ENCODE peak calls at places on chromosomes 2 and 18, in nine cellular contexts. M, W, V, H, Y, D, K, G and E are unnamed samples.

GRCh38 chr2:67462741-67463496 is 65.8 kb downstream of the ETAA1 start:
- DNase-seq in M (no peak), W (peak; percentile 42), V (no peak), H (no peak), Y (no peak), D (no peak), K (no peak), G (no peak), E (no peak)

GRCh38 chr2:73268831-73269685 is 15.2 kb downstream of the FBXO41 start:
- DNase-seq in M (no peak), W (no peak), V (no peak), H (no peak), Y (peak; percentile 79), D (peak; percentile 36), K (no peak), G (peak; percentile 50), E (no peak)

GRCh38 chr2:62410015-62410453 is 96.0 kb downstream of the TMEM17 start:
- DNase-seq in M (no peak), W (no peak), V (no peak), H (no peak), Y (peak; percentile 57), D (peak; percentile 20), K (no peak), G (no peak), E (no peak)

GRCh38 chr2:8684421-8684884 is 2.6 kb downstream of the ID2 start:
- DNase-seq in M (peak; percentile 46), W (no peak), V (no peak), H (no peak), Y (peak; percentile 54), D (peak; percentile 61), K (no peak), G (no peak), E (no peak)

GRCh38 chr2:11505652-11506610 is 27.9 kb upstream of the GREB1 start:
- DNase-seq in M (no peak), W (no peak), V (no peak), H (peak; percentile 32), Y (no peak), D (no peak), K (no peak), G (peak; percentile 50), E (peak; percentile 14)

GRCh38 chr2:75064691-75065396 is 106.4 kb downstream of the POLE4 start:
- DNase-seq in M (no peak), W (peak; percentile 51), V (no peak), H (peak; percentile 20), Y (peak; percentile 64), D (peak; percentile 59), K (peak; percentile 54), G (peak; percentile 24), E (peak; percentile 12)

GRCh38 chr18:62812242-62812641 is 96.9 kb downstream of the PHLPP1 start:
- DNase-seq in M (no peak), W (no peak), V (no peak), H (no peak), Y (no peak), D (no peak), K (peak; percentile 81), G (no peak), E (no peak)

GRCh38 chr18:905307-905947 is 756 bp downstream of the ADCYAP1 start:
- DNase-seq in M (no peak), W (no peak), V (no peak), H (no peak), Y (peak; percentile 45), D (peak; percentile 35), K (no peak), G (no peak), E (no peak)

GRCh38 chr2:158734442-158734841 is 60.7 kb upstream of the DAPL1 start:
- DNase-seq in M (no peak), W (no peak), V (no peak), H (no peak), Y (no peak), D (no peak), K (no peak), G (no peak), E (no peak)

GRCh38 chr18:35953688-35954087 is 18.8 kb upstream of the RMP24 start:
- DNase-seq in M (no peak), W (no peak), V (no peak), H (no peak), Y (no peak), D (no peak), K (no peak), G (no peak), E (no peak)

GRCh38 chr18:12722731-12723130 is 19.9 kb downstream of the PSMG2 start:
- DNase-seq in M (no peak), W (no peak), V (no peak), H (no peak), Y (no peak), D (no peak), K (no peak), G (no peak), E (no peak)

GRCh38 chr18:6326566-6326965 is 88.1 kb downstream of the L3MBTL4 start:
- DNase-seq in M (no peak), W (no peak), V (no peak), H (no peak), Y (no peak), D (no peak), K (no peak), G (no peak), E (no peak)

GRCh38 chr2:155377178-155377780 is 678.8 kb downstream of the KCNJ3 start:
- DNase-seq in M (no peak), W (peak; percentile 50), V (peak; percentile 1), H (no peak), Y (peak; percentile 37), D (peak; percentile 15), K (peak; percentile 32), G (no peak), E (no peak)

GRCh38 chr2:211367252-211367651 is 810.9 kb downstream of the CPS1 start:
- DNase-seq in M (no peak), W (no peak), V (no peak), H (no peak), Y (no peak), D (no peak), K (no peak), G (no peak), E (peak; percentile 12)

GRCh38 chr2:169050476-169051240 is 18.7 kb upstream of the DHRS9 start:
- DNase-seq in M (no peak), W (peak; percentile 45), V (no peak), H (no peak), Y (no peak), D (no peak), K (no peak), G (no peak), E (no peak)

GRCh38 chr2:169047253-169048250 is 16.4 kb upstream of the ABCB11 start:
- DNase-seq in M (no peak), W (no peak), V (no peak), H (no peak), Y (no peak), D (no peak), K (no peak), G (no peak), E (no peak)

GRCh38 chr2:169046440-169047151 is 15.5 kb upstream of the ABCB11 start:
- DNase-seq in M (no peak), W (no peak), V (no peak), H (no peak), Y (no peak), D (no peak), K (no peak), G (no peak), E (no peak)

GRCh38 chr2:169049142-169049541 is 18.0 kb upstream of the ABCB11 start:
- DNase-seq in M (no peak), W (no peak), V (no peak), H (no peak), Y (no peak), D (no peak), K (no peak), G (no peak), E (no peak)
- H3K4me3 ChIP-seq in M (no peak overlapping the region), W (no peak overlapping the region), V (no peak overlapping the region), H (no peak overlapping the region), Y (no peak overlapping the region), D (no peak overlapping the region), K (no peak overlapping the region), G (no peak overlapping the region), E (no peak overlapping the region)

GRCh38 chr2:53515435-53516332 is 251.9 kb upstream of the CHAC2 start:
- DNase-seq in M (no peak), W (peak; percentile 1), V (no peak), H (no peak), Y (peak; percentile 39), D (peak; percentile 29), K (no peak), G (no peak), E (no peak)
- TF ChIP-seq CTCF in M (no peak), W (no peak), V (peak; percentile 40), H (no peak), Y (peak; percentile 38), D (no peak), K (no peak), G (no peak), E (no peak)

DNA sequence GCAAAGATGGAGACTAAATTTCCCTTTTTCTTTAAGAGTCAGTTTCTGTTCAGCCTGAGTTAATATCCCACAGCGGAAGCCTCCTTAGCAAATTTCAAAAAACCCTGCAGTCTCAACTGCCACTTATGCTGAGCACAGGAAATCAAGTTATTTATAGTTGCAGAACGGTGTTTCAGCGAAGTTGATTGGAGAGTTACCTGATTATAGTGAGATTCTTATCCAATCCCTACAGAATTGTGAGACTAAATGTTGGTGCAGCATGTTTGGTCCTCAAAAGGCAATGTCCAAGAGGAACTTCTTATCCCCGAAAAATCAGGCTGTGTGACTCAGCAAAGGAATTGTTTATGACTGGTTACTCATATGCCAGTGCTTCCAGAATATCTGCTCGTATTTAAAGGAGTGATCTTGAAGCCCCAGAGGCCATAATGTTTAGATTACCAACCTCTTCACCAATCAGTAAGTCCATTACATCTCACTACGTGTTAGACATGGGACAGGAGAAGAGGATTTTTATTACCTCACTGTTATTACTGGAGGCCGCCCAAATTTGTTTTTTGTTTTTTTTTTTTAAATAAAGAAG is 67.9 kb downstream of the LRRFIP1 start:
- DNase-seq in M (no peak), W (peak; percentile 98), V (peak; percentile 76), H (no peak), Y (no peak), D (no peak), K (peak; percentile 96), G (peak; percentile 12), E (peak; percentile 70)
- H3K4me3 ChIP-seq in M (no peak overlapping the region), W (no peak overlapping the region), V (no peak overlapping the region), H (no peak overlapping the region), Y (no peak overlapping the region), D (no peak overlapping the region), K (no peak overlapping the region), G (no peak overlapping the region), E (no peak overlapping the region)

DNA sequence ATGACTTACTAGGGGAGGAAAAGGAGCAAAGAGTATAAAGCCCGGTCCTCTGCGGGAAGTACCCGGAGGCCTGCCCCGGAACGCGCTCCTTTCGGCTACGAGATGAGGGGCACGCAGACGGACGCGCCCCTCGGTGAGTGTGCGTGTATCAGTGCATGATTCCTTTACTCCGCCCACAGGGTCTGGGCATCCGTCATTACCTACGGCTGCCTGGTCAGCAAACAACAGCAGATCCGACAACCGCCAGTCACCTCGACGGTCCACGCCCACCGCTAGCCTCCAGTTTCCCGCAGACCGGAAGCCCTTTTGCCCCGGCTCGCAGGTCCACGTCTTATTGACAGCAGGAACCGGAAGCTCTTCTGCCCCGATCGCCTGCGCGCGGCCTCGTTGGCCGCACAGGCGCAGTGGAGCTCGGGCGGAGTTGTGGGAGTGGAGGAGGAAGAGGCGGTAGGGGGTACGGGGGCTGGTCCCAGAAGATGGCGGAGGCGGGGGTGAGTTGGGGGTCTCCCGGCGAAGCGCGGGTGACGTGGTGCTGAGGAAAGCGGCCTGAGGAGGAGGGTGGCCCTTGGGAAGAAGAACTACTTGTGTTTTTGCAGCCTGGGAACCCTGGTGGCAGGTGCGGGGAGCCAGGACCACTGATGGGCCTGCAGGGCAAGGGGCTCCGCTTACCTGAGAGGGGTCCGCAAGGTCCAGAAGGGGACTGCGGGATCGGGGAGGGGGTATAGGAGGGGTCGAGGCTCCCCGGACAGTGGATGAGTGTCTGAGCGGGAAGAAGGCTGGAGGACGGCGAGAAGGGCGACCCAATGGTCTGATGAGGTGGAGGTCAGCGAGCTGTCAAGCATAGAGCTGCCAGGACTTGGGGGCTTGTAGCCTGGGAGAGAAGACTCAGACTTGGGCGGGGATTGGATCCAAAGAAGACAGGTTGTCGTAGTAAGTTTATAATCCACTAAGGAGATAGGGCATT is at the start of gene INSIG2:
- DNase-seq in M (peak; percentile 91), W (peak; percentile 93), V (peak; percentile 68), H (peak; percentile 85), Y (peak; percentile 99), D (peak; percentile 98), K (peak; percentile 94), G (peak; percentile 97), E (peak; percentile 96)
- TF ChIP-seq CTCF in M (peak; percentile 21), W (no peak), V (peak; percentile 18), H (no peak), Y (no peak), D (no peak), K (peak; percentile 14), G (no peak), E (peak; percentile 16)